ENCODE peak calls at places on chromosomes 3 and 15, in eight cellular contexts. E, Y, J, S, I, V, C and G are unnamed samples.
A peak's percentile ranks its signal among the peaks of the same experiment; 100 is the strongest.

GRCh38 chr15:39396979-39397615 is 183.8 kb upstream of the THBS1 start:
- DNase-seq in E (no peak), Y (no peak), J (no peak), S (no peak), I (no peak), V (no peak), C (no peak), G (peak; percentile 33)

GRCh38 chr15:69648775-69649735 is 196.4 kb downstream of the RPLP1 start:
- DNase-seq in E (no peak), Y (no peak), J (no peak), S (no peak), I (no peak), V (no peak), C (no peak), G (no peak)

GRCh38 chr3:150223568-150223967 is 184.5 kb upstream of the TSC22D2 start:
- DNase-seq in E (no peak), Y (no peak), J (no peak), S (no peak), I (no peak), V (no peak), C (no peak), G (no peak)

GRCh38 chr3:63324621-63325020 is 46.5 kb downstream of the SYNPR start:
- DNase-seq in E (no peak), Y (no peak), J (no peak), S (no peak), I (no peak), V (no peak), C (no peak), G (no peak)

GRCh38 chr15:29438714-29439076 is 169.1 kb upstream of the NSMCE3 start:
- DNase-seq in E (no peak), Y (no peak), J (no peak), S (no peak), I (no peak), V (no peak), C (no peak), G (no peak)

GRCh38 chr3:108420926-108421325 is 89.5 kb downstream of the MYH15 start:
- DNase-seq in E (peak; percentile 91), Y (no peak), J (no peak), S (no peak), I (no peak), V (no peak), C (no peak), G (no peak)

GRCh38 chr15:95684693-95685115 is 645.8 kb upstream of the NR2F2 start:
- DNase-seq in E (peak; percentile 93), Y (peak; percentile 72), J (no peak), S (no peak), I (no peak), V (peak; percentile 28), C (no peak), G (no peak)

GRCh38 chr3:64647825-64648224 is 40.0 kb downstream of the ADAMTS9 start:
- DNase-seq in E (no peak), Y (no peak), J (no peak), S (no peak), I (no peak), V (no peak), C (no peak), G (no peak)

GRCh38 chr3:133776794-133777438 is 28.7 kb upstream of the SRPRB start:
- DNase-seq in E (no peak), Y (no peak), J (no peak), S (no peak), I (no peak), V (no peak), C (no peak), G (no peak)

GRCh38 chr3:42061711-42062408 is 29.3 kb upstream of the TRAK1 start:
- DNase-seq in E (peak; percentile 90), Y (peak; percentile 85), J (peak; percentile 94), S (no peak), I (no peak), V (peak; percentile 80), C (peak; percentile 47), G (peak; percentile 86)

GRCh38 chr3:48552111-48552911 is 4.3 kb downstream of the PFKFB4 start:
- DNase-seq in E (no peak), Y (no peak), J (no peak), S (peak; percentile 64), I (no peak), V (no peak), C (no peak), G (no peak)

GRCh38 chr3:49412632-49413337 is 562 bp downstream of the TCTA start:
- DNase-seq in E (no peak), Y (no peak), J (no peak), S (peak; percentile 69), I (no peak), V (no peak), C (no peak), G (no peak)

GRCh38 chr3:157135671-157136396 is 24.1 kb downstream of the CCNL1 start:
- DNase-seq in E (peak; percentile 72), Y (peak; percentile 51), J (no peak), S (no peak), I (peak; percentile 51), V (peak; percentile 58), C (no peak), G (peak; percentile 83)

GRCh38 chr3:22887664-22888291 is 315.3 kb upstream of the UBE2E2 start:
- DNase-seq in E (peak; percentile 21), Y (peak; percentile 53), J (no peak), S (no peak), I (no peak), V (no peak), C (no peak), G (peak; percentile 32)

GRCh38 chr15:69094124-69095030 is 66.1 kb upstream of the GLCE start:
- DNase-seq in E (no peak), Y (no peak), J (no peak), S (no peak), I (no peak), V (no peak), C (no peak), G (no peak)

GRCh38 chr3:163347944-163348343 is 1730.4 kb downstream of the SI start:
- DNase-seq in E (no peak), Y (no peak), J (no peak), S (no peak), I (no peak), V (no peak), C (no peak), G (no peak)

GRCh38 chr3:170867143-170867542 is 2.9 kb downstream of the RPL22L1 start:
- DNase-seq in E (peak; percentile 39), Y (no peak), J (no peak), S (no peak), I (no peak), V (no peak), C (no peak), G (no peak)
- H3K4me3 ChIP-seq in E (no peak overlapping the region), Y (peak overlapping the region; percentile 68), J (no peak overlapping the region), S (no peak overlapping the region), I (no peak overlapping the region), V (no peak overlapping the region), C (no peak overlapping the region), G (no peak overlapping the region)

GRCh38 chr3:71389191-71389590 is 194.3 kb downstream of the FOXP1 start:
- DNase-seq in E (no peak), Y (no peak), J (no peak), S (no peak), I (no peak), V (no peak), C (no peak), G (no peak)
- H3K27ac ChIP-seq in E (no peak overlapping the region), Y (peak overlapping the region; percentile 17), J (no peak overlapping the region), S (peak overlapping the region; percentile 78), I (no peak overlapping the region), V (no peak overlapping the region), C (no peak overlapping the region), G (no peak overlapping the region)

GRCh38 chr15:73991726-73992593 is at the start of gene STOML1:
- DNase-seq in E (peak; percentile 93), Y (peak; percentile 91), J (peak; percentile 90), S (peak; percentile 99), I (peak; percentile 88), V (peak; percentile 88), C (peak; percentile 86), G (peak; percentile 92)
- TF ChIP-seq POLR2A in E (peak; percentile 38), Y (peak; percentile 9), J (peak; percentile 77), S (no peak), I (peak; percentile 51), V (peak; percentile 47), C (peak; percentile 37), G (peak; percentile 50)

DNA sequence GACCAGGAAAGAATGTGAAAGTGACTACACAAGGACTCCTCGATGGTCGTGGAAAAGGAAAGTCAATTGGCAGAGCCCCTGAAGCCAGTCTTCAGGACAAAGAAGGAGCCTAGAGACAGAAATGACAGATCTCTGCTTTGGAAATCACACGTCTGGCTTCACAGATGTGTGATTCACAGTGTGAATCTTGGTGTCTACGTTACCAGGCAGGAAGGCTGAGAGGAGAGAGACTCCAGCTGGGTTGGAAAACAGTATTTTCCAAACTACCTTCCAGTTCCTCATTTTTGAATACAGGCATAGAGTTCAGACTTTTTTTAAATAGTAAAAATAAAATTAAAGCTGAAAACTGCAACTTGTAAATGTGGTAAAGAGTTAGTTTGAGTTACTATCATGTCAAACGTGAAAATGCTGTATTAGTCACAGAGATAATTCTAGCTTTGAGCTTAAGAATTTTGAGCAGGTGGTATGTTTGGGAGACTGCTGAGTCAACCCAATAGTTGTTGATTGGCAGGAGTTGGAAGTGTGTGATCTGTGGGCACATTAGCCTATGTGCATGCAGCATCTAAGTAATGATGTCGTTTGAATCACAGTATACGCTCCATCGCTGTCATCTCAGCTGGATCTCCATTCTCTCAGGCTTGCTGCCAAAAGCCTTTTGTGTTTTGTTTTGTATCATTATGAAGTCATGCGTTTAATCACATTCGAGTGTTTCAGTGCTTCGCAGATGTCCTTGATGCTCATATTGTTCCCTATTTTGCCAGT is 6.0 kb downstream of the CCR2 start:
- DNase-seq in E (peak; percentile 21), Y (no peak), J (no peak), S (no peak), I (no peak), V (no peak), C (no peak), G (no peak)
- H3K4me3 ChIP-seq in E (no peak overlapping the region), Y (no peak overlapping the region), J (no peak overlapping the region), S (no peak overlapping the region), I (no peak overlapping the region), V (no peak overlapping the region), C (no peak overlapping the region), G (no peak overlapping the region)

GRCh38 chr3:123980539-123980938 is 11.4 kb downstream of the ROPN1 start:
- DNase-seq in E (no peak), Y (no peak), J (no peak), S (no peak), I (no peak), V (no peak), C (no peak), G (no peak)
- H3K27ac ChIP-seq in E (no peak overlapping the region), Y (no peak overlapping the region), J (no peak overlapping the region), S (no peak overlapping the region), I (no peak overlapping the region), V (no peak overlapping the region), C (no peak overlapping the region), G (no peak overlapping the region)